ENCODE peak calls at places on chromosome 6, in eight cellular contexts. One of them, this sample, is unnamed. For H3K27me3, the result is how much of the 10 kb centered on the place peaks cover.

GRCh38 chr6:55869731-55870130 is 5.7 kb downstream of the BMP5 start:
- DNase-seq in sigmoid colon: no peak
- DNase-seq in A673: peak
- DNase-seq in dorsolateral prefrontal cortex: no peak
- DNase-seq in Panc1: no peak
- DNase-seq in Caco-2: no peak
- DNase-seq in gastrocnemius medialis: no peak
- DNase-seq in bronchial epithelial cell: no peak
- DNase-seq in this sample: no peak

GRCh38 chr6:110053395-110054240 is 75.5 kb downstream of the GPR6 start:
- DNase-seq in sigmoid colon: no peak
- DNase-seq in A673: peak
- DNase-seq in dorsolateral prefrontal cortex: no peak
- DNase-seq in Panc1: peak
- DNase-seq in Caco-2: peak
- DNase-seq in gastrocnemius medialis: no peak
- DNase-seq in bronchial epithelial cell: peak
- DNase-seq in this sample: peak

GRCh38 chr6:133774356-133774755 is 114.6 kb upstream of the TCF21 start:
- DNase-seq in sigmoid colon: no peak
- DNase-seq in A673: peak
- DNase-seq in dorsolateral prefrontal cortex: no peak
- DNase-seq in Panc1: no peak
- DNase-seq in Caco-2: no peak
- DNase-seq in gastrocnemius medialis: no peak
- DNase-seq in bronchial epithelial cell: peak
- DNase-seq in this sample: no peak

GRCh38 chr6:98839788-98840361 is 5.5 kb downstream of the POU3F2 start:
- DNase-seq in sigmoid colon: no peak
- DNase-seq in A673: peak
- DNase-seq in dorsolateral prefrontal cortex: peak
- DNase-seq in Panc1: no peak
- DNase-seq in Caco-2: no peak
- DNase-seq in gastrocnemius medialis: no peak
- DNase-seq in bronchial epithelial cell: peak
- DNase-seq in this sample: no peak

GRCh38 chr6:21634582-21634981 is 41.0 kb downstream of the SOX4 start:
- DNase-seq in sigmoid colon: no peak
- DNase-seq in A673: peak
- DNase-seq in dorsolateral prefrontal cortex: no peak
- DNase-seq in Panc1: peak
- DNase-seq in Caco-2: no peak
- DNase-seq in gastrocnemius medialis: no peak
- DNase-seq in bronchial epithelial cell: peak
- DNase-seq in this sample: peak

GRCh38 chr6:86456786-86457185 is 480.5 kb upstream of the HTR1E start:
- DNase-seq in sigmoid colon: no peak
- DNase-seq in A673: no peak
- DNase-seq in dorsolateral prefrontal cortex: no peak
- DNase-seq in Panc1: no peak
- DNase-seq in Caco-2: no peak
- DNase-seq in gastrocnemius medialis: no peak
- DNase-seq in bronchial epithelial cell: no peak
- DNase-seq in this sample: no peak

GRCh38 chr6:13698715-13699114 is 12.9 kb downstream of the RANBP9 start:
- DNase-seq in sigmoid colon: no peak
- DNase-seq in A673: no peak
- DNase-seq in dorsolateral prefrontal cortex: no peak
- DNase-seq in Panc1: no peak
- DNase-seq in Caco-2: no peak
- DNase-seq in gastrocnemius medialis: no peak
- DNase-seq in bronchial epithelial cell: no peak
- DNase-seq in this sample: no peak

GRCh38 chr6:73680289-73680688 is 15.7 kb upstream of the CD109 start:
- DNase-seq in sigmoid colon: no peak
- DNase-seq in A673: no peak
- DNase-seq in dorsolateral prefrontal cortex: no peak
- DNase-seq in Panc1: no peak
- DNase-seq in Caco-2: no peak
- DNase-seq in gastrocnemius medialis: no peak
- DNase-seq in bronchial epithelial cell: no peak
- DNase-seq in this sample: no peak

GRCh38 chr6:21381336-21381963 is 212.1 kb upstream of the SOX4 start:
- DNase-seq in sigmoid colon: no peak
- DNase-seq in A673: no peak
- DNase-seq in dorsolateral prefrontal cortex: no peak
- DNase-seq in Panc1: no peak
- DNase-seq in Caco-2: peak
- DNase-seq in gastrocnemius medialis: no peak
- DNase-seq in bronchial epithelial cell: peak
- DNase-seq in this sample: no peak

GRCh38 chr6:19803331-19804330 is 33.5 kb upstream of the ID4 start:
- DNase-seq in sigmoid colon: no peak
- DNase-seq in A673: peak
- DNase-seq in dorsolateral prefrontal cortex: no peak
- DNase-seq in Panc1: no peak
- DNase-seq in Caco-2: no peak
- DNase-seq in gastrocnemius medialis: no peak
- DNase-seq in bronchial epithelial cell: no peak
- DNase-seq in this sample: no peak

GRCh38 chr6:25188232-25188631 is 90.9 kb upstream of the CARMIL1 start:
- DNase-seq in sigmoid colon: no peak
- DNase-seq in A673: no peak
- DNase-seq in dorsolateral prefrontal cortex: no peak
- DNase-seq in Panc1: no peak
- DNase-seq in Caco-2: no peak
- DNase-seq in gastrocnemius medialis: no peak
- DNase-seq in bronchial epithelial cell: no peak
- DNase-seq in this sample: no peak

GRCh38 chr6:9307786-9308185 is 872.4 kb upstream of the SLC35B3 start:
- DNase-seq in sigmoid colon: no peak
- DNase-seq in A673: no peak
- DNase-seq in dorsolateral prefrontal cortex: no peak
- DNase-seq in Panc1: no peak
- DNase-seq in Caco-2: no peak
- DNase-seq in gastrocnemius medialis: no peak
- DNase-seq in bronchial epithelial cell: peak
- DNase-seq in this sample: no peak

GRCh38 chr6:40753048-40753447 is 165.9 kb upstream of the LRFN2 start:
- DNase-seq in sigmoid colon: no peak
- DNase-seq in A673: no peak
- DNase-seq in dorsolateral prefrontal cortex: no peak
- DNase-seq in Panc1: no peak
- DNase-seq in Caco-2: no peak
- DNase-seq in gastrocnemius medialis: no peak
- DNase-seq in bronchial epithelial cell: no peak
- DNase-seq in this sample: no peak

GRCh38 chr6:82704048-82704447 is 340.4 kb downstream of the TPBG start:
- DNase-seq in sigmoid colon: no peak
- DNase-seq in A673: no peak
- DNase-seq in dorsolateral prefrontal cortex: no peak
- DNase-seq in Panc1: no peak
- DNase-seq in Caco-2: no peak
- DNase-seq in gastrocnemius medialis: no peak
- DNase-seq in bronchial epithelial cell: peak
- DNase-seq in this sample: no peak

GRCh38 chr6:164069352-164070022 is 655.0 kb downstream of the QKI start:
- DNase-seq in sigmoid colon: peak
- DNase-seq in A673: no peak
- DNase-seq in dorsolateral prefrontal cortex: peak
- DNase-seq in Panc1: no peak
- DNase-seq in Caco-2: no peak
- DNase-seq in gastrocnemius medialis: peak
- DNase-seq in bronchial epithelial cell: no peak
- DNase-seq in this sample: no peak

GRCh38 chr6:133623065-133623464 is 265.8 kb upstream of the TCF21 start:
- DNase-seq in sigmoid colon: peak
- DNase-seq in A673: no peak
- DNase-seq in dorsolateral prefrontal cortex: no peak
- DNase-seq in Panc1: no peak
- DNase-seq in Caco-2: no peak
- DNase-seq in gastrocnemius medialis: peak
- DNase-seq in bronchial epithelial cell: peak
- DNase-seq in this sample: no peak

GRCh38 chr6:137765044-137765443 is 102.0 kb upstream of the TNFAIP3 start:
- DNase-seq in sigmoid colon: no peak
- DNase-seq in A673: no peak
- DNase-seq in dorsolateral prefrontal cortex: no peak
- DNase-seq in Panc1: no peak
- DNase-seq in Caco-2: no peak
- DNase-seq in gastrocnemius medialis: no peak
- DNase-seq in bronchial epithelial cell: peak
- DNase-seq in this sample: no peak

GRCh38 chr6:56690519-56691200 is 48.0 kb upstream of the DST start:
- DNase-seq in sigmoid colon: no peak
- DNase-seq in A673: peak
- DNase-seq in dorsolateral prefrontal cortex: no peak
- DNase-seq in Panc1: peak
- DNase-seq in Caco-2: no peak
- DNase-seq in gastrocnemius medialis: no peak
- DNase-seq in bronchial epithelial cell: peak
- DNase-seq in this sample: no peak

GRCh38 chr6:34585512-34586045 is 29.4 kb upstream of the SPDEF start:
- DNase-seq in sigmoid colon: peak
- DNase-seq in A673: no peak
- DNase-seq in dorsolateral prefrontal cortex: peak
- DNase-seq in Panc1: no peak
- DNase-seq in Caco-2: no peak
- DNase-seq in gastrocnemius medialis: no peak
- DNase-seq in bronchial epithelial cell: peak
- DNase-seq in this sample: no peak

GRCh38 chr6:85015396-85015990 is 251.1 kb upstream of the TBX18 start:
- DNase-seq in sigmoid colon: no peak
- DNase-seq in A673: peak
- DNase-seq in dorsolateral prefrontal cortex: no peak
- DNase-seq in Panc1: peak
- DNase-seq in Caco-2: peak
- DNase-seq in gastrocnemius medialis: peak
- DNase-seq in bronchial epithelial cell: peak
- DNase-seq in this sample: peak
- TF ChIP-seq CTCF in sigmoid colon: peak
- TF ChIP-seq CTCF in A673: peak
- TF ChIP-seq CTCF in dorsolateral prefrontal cortex: peak
- TF ChIP-seq CTCF in Panc1: peak
- TF ChIP-seq CTCF in Caco-2: peak
- TF ChIP-seq CTCF in gastrocnemius medialis: peak
- TF ChIP-seq CTCF in bronchial epithelial cell: peak
- TF ChIP-seq CTCF in this sample: peak

GRCh38 chr6:31378062-31378720 is 21.2 kb upstream of the HLA-B start:
- DNase-seq in sigmoid colon: no peak
- DNase-seq in A673: no peak
- DNase-seq in dorsolateral prefrontal cortex: no peak
- DNase-seq in Panc1: no peak
- DNase-seq in Caco-2: no peak
- DNase-seq in gastrocnemius medialis: no peak
- DNase-seq in bronchial epithelial cell: no peak
- DNase-seq in this sample: no peak
- H3K27me3 ChIP-seq in sigmoid colon: under half
- H3K27me3 ChIP-seq in A673: under half
- H3K27me3 ChIP-seq in dorsolateral prefrontal cortex: under half
- H3K27me3 ChIP-seq in Panc1: under half
- H3K27me3 ChIP-seq in Caco-2: under half
- H3K27me3 ChIP-seq in gastrocnemius medialis: under half
- H3K27me3 ChIP-seq in bronchial epithelial cell: under half
- H3K27me3 ChIP-seq in this sample: under half

GRCh38 chr6:36685198-36685919 is 6.8 kb downstream of the CDKN1A start:
- DNase-seq in sigmoid colon: no peak
- DNase-seq in A673: no peak
- DNase-seq in dorsolateral prefrontal cortex: no peak
- DNase-seq in Panc1: no peak
- DNase-seq in Caco-2: no peak
- DNase-seq in gastrocnemius medialis: no peak
- DNase-seq in bronchial epithelial cell: no peak
- DNase-seq in this sample: no peak

GRCh38 chr6:36682328-36683144 is 4.0 kb downstream of the CDKN1A start:
- DNase-seq in sigmoid colon: peak
- DNase-seq in A673: no peak
- DNase-seq in dorsolateral prefrontal cortex: no peak
- DNase-seq in Panc1: no peak
- DNase-seq in Caco-2: peak
- DNase-seq in gastrocnemius medialis: peak
- DNase-seq in bronchial epithelial cell: peak
- DNase-seq in this sample: no peak

GRCh38 chr6:36684447-36684812 is 5.9 kb downstream of the CDKN1A start:
- DNase-seq in sigmoid colon: no peak
- DNase-seq in A673: no peak
- DNase-seq in dorsolateral prefrontal cortex: no peak
- DNase-seq in Panc1: no peak
- DNase-seq in Caco-2: no peak
- DNase-seq in gastrocnemius medialis: no peak
- DNase-seq in bronchial epithelial cell: no peak
- DNase-seq in this sample: no peak

GRCh38 chr6:36683145-36683655 is 4.7 kb downstream of the CDKN1A start:
- DNase-seq in sigmoid colon: no peak
- DNase-seq in A673: no peak
- DNase-seq in dorsolateral prefrontal cortex: no peak
- DNase-seq in Panc1: no peak
- DNase-seq in Caco-2: no peak
- DNase-seq in gastrocnemius medialis: no peak
- DNase-seq in bronchial epithelial cell: no peak
- DNase-seq in this sample: no peak

GRCh38 chr6:36683656-36684446 is 5.3 kb downstream of the CDKN1A start:
- DNase-seq in sigmoid colon: no peak
- DNase-seq in A673: no peak
- DNase-seq in dorsolateral prefrontal cortex: no peak
- DNase-seq in Panc1: no peak
- DNase-seq in Caco-2: no peak
- DNase-seq in gastrocnemius medialis: no peak
- DNase-seq in bronchial epithelial cell: no peak
- DNase-seq in this sample: no peak
- H3K4me3 ChIP-seq in sigmoid colon: no peak
- H3K4me3 ChIP-seq in A673: no peak
- H3K4me3 ChIP-seq in dorsolateral prefrontal cortex: no peak
- H3K4me3 ChIP-seq in Panc1: no peak
- H3K4me3 ChIP-seq in Caco-2: no peak
- H3K4me3 ChIP-seq in gastrocnemius medialis: no peak
- H3K4me3 ChIP-seq in bronchial epithelial cell: no peak
- H3K4me3 ChIP-seq in this sample: peak

GRCh38 chr6:43509984-43510826 is at the start of gene LRRC73:
- DNase-seq in sigmoid colon: peak
- DNase-seq in A673: peak
- DNase-seq in dorsolateral prefrontal cortex: peak
- DNase-seq in Panc1: no peak
- DNase-seq in Caco-2: peak
- DNase-seq in gastrocnemius medialis: peak
- DNase-seq in bronchial epithelial cell: no peak
- DNase-seq in this sample: no peak
- TF ChIP-seq CTCF in sigmoid colon: no peak
- TF ChIP-seq CTCF in A673: no peak
- TF ChIP-seq CTCF in dorsolateral prefrontal cortex: no peak
- TF ChIP-seq CTCF in Panc1: no peak
- TF ChIP-seq CTCF in Caco-2: no peak
- TF ChIP-seq CTCF in gastrocnemius medialis: no peak
- TF ChIP-seq CTCF in bronchial epithelial cell: no peak
- TF ChIP-seq CTCF in this sample: no peak

This sample was measured in AG04450.